ENCODE peak calls at places on chromosomes 11 and 22, in four cellular contexts. X, V, E and U are unnamed samples.

GRCh38 chr22:49958961-49959781 is 1.4 kb upstream of the PIM3 start:
- DNase-seq in X (no peak), V (peak), E (no peak), U (no peak)

GRCh38 chr11:126284829-126285228 is 1.9 kb downstream of the TIRAP start:
- DNase-seq in X (peak), V (peak), E (peak), U (peak)

GRCh38 chr11:13140028-13140870 is 131.1 kb downstream of the RASSF10 start:
- DNase-seq in X (peak), V (peak), E (peak), U (no peak)

GRCh38 chr11:1157645-1158591 is at the start of gene MUC5AC:
- DNase-seq in X (no peak), V (no peak), E (peak), U (no peak)

GRCh38 chr11:22711212-22711770 is 44.9 kb downstream of the GAS2 start:
- DNase-seq in X (no peak), V (peak), E (no peak), U (no peak)

GRCh38 chr11:134585666-134586285 is 173.7 kb upstream of the B3GAT1 start:
- DNase-seq in X (no peak), V (no peak), E (no peak), U (no peak)

GRCh38 chr11:130609121-130610035 is 160.9 kb downstream of the ADAMTS15 start:
- DNase-seq in X (no peak), V (peak), E (no peak), U (no peak)

GRCh38 chr11:126628790-126629621 is 273.5 kb downstream of the ST3GAL4 start:
- DNase-seq in X (no peak), V (no peak), E (no peak), U (peak)

GRCh38 chr11:129372609-129373488 is 2.8 kb upstream of the BARX2 start:
- DNase-seq in X (no peak), V (no peak), E (peak), U (no peak)

GRCh38 chr11:86021390-86021789 is 47.5 kb downstream of the PICALM start:
- DNase-seq in X (no peak), V (no peak), E (no peak), U (no peak)

GRCh38 chr11:67389477-67389876 is 2.3 kb upstream of the RAD9A start:
- DNase-seq in X (peak), V (peak), E (peak), U (no peak)

GRCh38 chr11:63845305-63845704 is 6.4 kb downstream of the MARK2 start:
- DNase-seq in X (peak), V (no peak), E (no peak), U (no peak)

GRCh38 chr11:23205156-23205871 is 345.0 kb upstream of the CCDC179 start:
- DNase-seq in X (peak), V (no peak), E (no peak), U (no peak)

GRCh38 chr11:68444566-68444965 is 16.0 kb upstream of the PPP6R3 start:
- DNase-seq in X (no peak), V (no peak), E (no peak), U (no peak)

DNA sequence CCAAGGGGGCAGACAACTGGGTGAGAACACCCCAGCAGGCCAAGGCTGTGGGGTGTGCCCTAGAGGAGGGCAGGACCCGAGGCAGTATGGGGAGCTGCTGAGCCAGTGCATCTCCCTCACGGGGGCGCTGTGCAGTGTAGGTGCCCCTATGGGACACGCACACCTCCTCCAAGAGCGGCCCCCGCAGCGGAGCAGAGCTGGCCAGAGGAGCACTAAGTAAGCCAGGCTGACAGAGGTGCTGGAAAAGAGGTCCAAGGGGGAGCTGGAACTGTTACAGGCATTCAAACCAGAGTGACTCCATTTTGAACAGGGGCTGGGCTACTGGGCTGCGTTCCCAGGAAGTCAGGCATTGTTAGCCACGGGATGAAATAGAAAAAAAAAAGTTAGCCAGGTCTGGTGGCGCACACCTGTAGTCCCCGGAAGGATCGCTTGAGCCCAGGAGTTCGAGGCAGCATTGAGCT is 41.8 kb downstream of the TST start:
- DNase-seq in X (peak), V (peak), E (peak), U (no peak)
- TF ChIP-seq CTCF in X (peak), V (no peak), E (peak), U (peak)

DNA sequence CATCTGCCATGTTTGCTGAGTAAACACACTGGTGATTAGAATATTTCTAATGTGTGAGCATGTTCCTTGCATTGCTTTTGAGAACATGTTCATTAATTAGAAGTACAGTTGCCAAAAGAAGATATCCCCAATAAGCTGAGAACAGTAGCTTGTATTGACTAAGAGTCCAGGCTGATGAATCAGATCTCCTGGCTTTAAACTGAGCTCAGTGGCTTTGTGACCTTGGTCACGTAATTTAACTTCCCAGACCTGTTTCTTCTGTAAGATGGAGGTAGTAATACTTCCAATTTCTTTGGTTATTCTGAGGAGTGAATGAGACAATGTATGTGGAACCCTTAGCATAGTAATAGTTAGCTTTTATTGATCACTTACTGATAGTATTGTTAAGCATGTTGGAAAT is 61.9 kb downstream of the CYB5R2 start:
- DNase-seq in X (peak), V (no peak), E (no peak), U (no peak)
- TF ChIP-seq CTCF in X (no peak), V (no peak), E (no peak), U (no peak)

GRCh38 chr11:32382339-32383049 is 52.8 kb downstream of the WT1 start:
- DNase-seq in X (peak), V (no peak), E (no peak), U (no peak)

GRCh38 chr11:32374261-32374711 is 61.1 kb downstream of the WT1 start:
- DNase-seq in X (peak), V (peak), E (peak), U (peak)

GRCh38 chr11:32381149-32381548 is 54.2 kb downstream of the WT1 start:
- DNase-seq in X (no peak), V (no peak), E (no peak), U (no peak)

DNA sequence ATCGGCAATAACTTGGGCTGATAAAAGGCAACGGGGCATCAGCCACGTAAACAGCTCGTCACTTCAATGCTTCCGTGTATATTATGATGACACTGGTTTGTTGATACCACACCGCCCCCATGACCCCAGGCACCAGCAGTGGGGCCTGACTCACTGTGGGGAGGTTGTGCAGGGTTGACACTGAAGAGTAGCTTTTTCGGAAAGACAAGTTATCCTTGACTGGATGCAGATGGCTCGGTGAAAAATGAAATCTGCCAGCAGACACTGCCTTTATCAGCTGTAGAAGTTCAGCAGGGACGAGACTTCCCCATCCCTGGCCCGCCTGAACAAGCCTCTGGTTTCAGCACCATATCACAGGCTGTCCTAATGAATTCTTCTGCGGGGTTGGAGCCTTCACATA is 55.6 kb downstream of the WT1 start:
- DNase-seq in X (no peak), V (no peak), E (no peak), U (no peak)
- TF ChIP-seq CTCF in X (no peak), V (no peak), E (no peak), U (no peak)

GRCh38 chr11:36119300-36119699 is 169.9 kb downstream of the COMMD9 start:
- DNase-seq in X (no peak), V (no peak), E (no peak), U (no peak)
- TF ChIP-seq CTCF in X (no peak), V (no peak), E (no peak), U (no peak)

DNA sequence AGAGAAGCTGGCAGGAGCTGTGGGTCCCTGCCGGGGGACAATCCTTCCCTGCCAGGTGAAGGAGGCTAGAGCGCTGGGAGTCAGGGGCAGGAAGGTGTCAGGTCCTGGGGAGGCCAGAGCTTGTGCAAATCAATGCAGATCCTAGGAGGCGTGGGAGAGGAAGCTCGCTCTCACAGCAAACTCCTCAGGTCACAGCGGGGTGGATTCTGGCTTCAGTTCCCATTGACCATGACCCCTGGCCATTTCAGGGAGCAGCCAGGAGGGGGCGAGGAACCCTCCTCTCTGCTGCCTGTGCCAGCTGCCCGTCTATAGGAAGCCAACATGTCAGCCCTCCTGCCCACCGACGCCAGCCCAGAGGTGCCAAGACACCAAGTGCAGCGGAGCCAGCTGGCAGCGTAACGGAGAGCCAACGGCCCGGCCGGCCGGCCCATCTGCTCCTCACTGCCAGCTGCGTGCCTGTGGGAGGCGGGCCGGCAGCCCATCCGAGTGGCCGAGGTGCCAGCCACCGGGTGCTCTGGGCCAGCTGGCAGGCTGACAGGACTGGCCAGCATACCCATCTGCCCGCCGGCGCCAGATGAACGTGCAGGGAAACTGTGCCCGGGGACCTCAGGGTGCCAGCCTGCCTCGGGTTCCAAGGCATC is 374.9 kb downstream of the MIAT start:
- DNase-seq in X (no peak), V (peak), E (no peak), U (no peak)
- TF ChIP-seq CTCF in X (no peak), V (no peak), E (no peak), U (peak)

GRCh38 chr11:104191124-104191523 is 27.2 kb upstream of the PDGFD start:
- DNase-seq in X (peak), V (no peak), E (no peak), U (no peak)
- TF ChIP-seq CTCF in X (no peak), V (no peak), E (no peak), U (no peak)

DNA sequence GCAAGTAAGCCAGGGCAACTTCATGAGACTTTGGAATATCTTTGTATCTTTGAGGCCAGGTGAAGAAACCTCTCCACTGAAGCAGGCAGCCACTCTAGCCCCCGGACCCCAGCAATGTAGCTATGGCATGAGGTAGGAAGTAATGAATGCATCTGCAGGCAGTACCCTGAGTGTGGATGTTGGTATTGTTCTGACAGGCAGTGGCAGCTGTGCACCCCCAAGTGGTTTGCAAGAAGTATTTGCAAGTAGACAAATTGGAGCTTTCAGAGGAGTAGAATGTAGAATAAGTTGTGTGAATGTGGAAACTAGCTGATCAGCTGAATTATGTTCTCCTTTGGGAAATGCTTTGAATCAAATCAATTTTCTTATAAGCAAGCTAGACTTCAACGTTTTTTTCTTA is 194.4 kb upstream of the PGR start:
- DNase-seq in X (no peak), V (no peak), E (no peak), U (no peak)
- TF ChIP-seq CTCF in X (peak), V (no peak), E (no peak), U (no peak)